ENCODE peak calls at places on chromosomes 13 and 19, in seven cellular contexts. I is GOT3; D is T follicular helper cell; P is HCT116; J is T-helper 2 cell; O is activated CD4-positive, CD25-positive, alpha-beta regulatory T cell; H is mucosa of descending colon. B is an unnamed sample.

GRCh38 chr19:16882146-16882545 is 6.7 kb upstream of the F2RL3 start:
- DNase-seq in J (no peak), P (peak), O (no peak), I (no peak), H (no peak), D (no peak), B (no peak)

GRCh38 chr13:31980842-31981241 is 50.7 kb upstream of the FRY start:
- DNase-seq in J (no peak), H (no peak), O (no peak), D (no peak), I (no peak), P (no peak), B (no peak)

GRCh38 chr19:48445256-48445605 is 552 bp upstream of the GRWD1 start:
- DNase-seq in P (peak), I (no peak), O (no peak), J (no peak), H (no peak), D (no peak), B (peak)

GRCh38 chr13:39317284-39317683 is 279.0 kb downstream of the NHLRC3 start:
- DNase-seq in H (peak), I (no peak), D (no peak), O (no peak), P (no peak), J (no peak), B (peak)

GRCh38 chr13:20939662-20940061 is 37.1 kb upstream of the XPO4 start:
- DNase-seq in D (no peak), I (no peak), J (no peak), O (no peak), P (no peak), H (no peak), B (no peak)

GRCh38 chr19:31427857-31428256 is 78.6 kb upstream of the TSHZ3 start:
- DNase-seq in H (no peak), J (no peak), D (no peak), P (no peak), I (no peak), O (no peak), B (no peak)

GRCh38 chr13:71801781-71802180 is 65.2 kb downstream of the DACH1 start:
- DNase-seq in O (no peak), I (no peak), D (no peak), J (no peak), P (no peak), H (no peak), B (no peak)

GRCh38 chr19:7788178-7788932 is 25.3 kb downstream of the CLEC4M start:
- DNase-seq in O (no peak), P (no peak), J (no peak), I (no peak), H (no peak), D (no peak), B (no peak)

GRCh38 chr19:4547303-4548237 is 7.7 kb upstream of the LRG1 start:
- DNase-seq in I (no peak), D (no peak), J (no peak), P (no peak), O (no peak), H (no peak), B (no peak)

GRCh38 chr19:31943305-31943704 is 402.1 kb upstream of the ZNF507 start:
- DNase-seq in H (no peak), J (no peak), D (no peak), P (no peak), I (no peak), O (no peak), B (no peak)

GRCh38 chr13:41668130-41668757 is 210.9 kb downstream of the RGCC start:
- DNase-seq in O (no peak), P (peak), D (peak), I (no peak), J (no peak), H (peak), B (peak)

GRCh38 chr13:19117913-19118739 is 63.5 kb downstream of the TUBA3C start:
- DNase-seq in D (no peak), I (no peak), H (no peak), P (no peak), J (no peak), O (no peak), B (no peak)

GRCh38 chr13:113016526-113017295 is 47.7 kb downstream of the MCF2L start:
- DNase-seq in P (no peak), J (no peak), I (no peak), O (no peak), D (no peak), H (no peak), B (no peak)

GRCh38 chr19:58387338-58388174 is 487 bp downstream of the RPS5 start:
- DNase-seq in D (no peak), I (no peak), H (no peak), P (no peak), J (no peak), O (no peak), B (no peak)

GRCh38 chr19:34475975-34476594 is 5.5 kb upstream of the WTIP start:
- DNase-seq in J (no peak), O (no peak), H (no peak), I (no peak), P (no peak), D (no peak), B (no peak)

GRCh38 chr19:10766681-10767201 is 48.9 kb downstream of the DNM2 start:
- DNase-seq in I (no peak), D (no peak), P (no peak), J (no peak), H (no peak), O (no peak), B (no peak)

GRCh38 chr13:72728290-72728605 is 525 bp downstream of the BORA start:
- DNase-seq in H (no peak), P (no peak), D (no peak), O (no peak), J (no peak), I (no peak), B (no peak)

GRCh38 chr13:89628567-89628966 is 1718.9 kb upstream of the MIR17HG start:
- DNase-seq in I (no peak), P (no peak), D (no peak), O (no peak), J (no peak), H (no peak), B (no peak)

GRCh38 chr13:19178901-19179593 is 2.6 kb downstream of the TUBA3C start:
- DNase-seq in I (no peak), J (no peak), O (no peak), H (no peak), P (no peak), D (no peak), B (no peak)

GRCh38 chr19:40594251-40594650 is 6.9 kb upstream of the LTBP4 start:
- DNase-seq in H (no peak), D (no peak), O (no peak), I (no peak), P (no peak), J (no peak), B (no peak)

GRCh38 chr13:49148405-49148804 is 71.7 kb upstream of the MLNR start:
- DNase-seq in I (no peak), J (no peak), D (no peak), P (no peak), O (no peak), H (no peak), B (no peak)

GRCh38 chr13:40370662-40371061 is 295.8 kb downstream of the FOXO1 start:
- DNase-seq in P (no peak), J (no peak), I (no peak), D (no peak), O (no peak), H (no peak), B (no peak)

GRCh38 chr19:14072535-14073231 is at the start of gene MISP3:
- DNase-seq in H (peak), P (no peak), J (no peak), I (no peak), O (no peak), D (no peak), B (no peak)

GRCh38 chr13:101307181-101307701 is 109.1 kb downstream of the NALCN start:
- DNase-seq in D (no peak), J (no peak), H (no peak), O (no peak), P (no peak), I (no peak), B (peak)

GRCh38 chr13:94858856-94859811 is 146.8 kb upstream of the SOX21 start:
- DNase-seq in D (no peak), J (no peak), H (peak), O (no peak), I (no peak), P (no peak), B (no peak)

GRCh38 chr13:69856331-69856730 is 251.3 kb upstream of the ATXN8OS start:
- DNase-seq in I (no peak), D (no peak), P (no peak), O (no peak), J (no peak), H (no peak), B (no peak)

GRCh38 chr13:40387775-40388174 is 278.7 kb downstream of the FOXO1 start:
- DNase-seq in H (no peak), O (no peak), J (no peak), I (no peak), P (no peak), D (no peak), B (no peak)

GRCh38 chr19:7861619-7862412 is 12.4 kb downstream of the PRR36 start:
- DNase-seq in D (no peak), H (no peak), J (no peak), O (no peak), I (no peak), P (no peak), B (no peak)

GRCh38 chr19:58439576-58440554 is at the start of gene ZNF132:
- DNase-seq in P (no peak), J (peak), D (peak), I (peak), O (peak), H (peak), B (peak)

GRCh38 chr19:16463341-16463990 is 8.3 kb downstream of the EPS15L1 start:
- DNase-seq in J (no peak), D (no peak), I (no peak), O (no peak), P (no peak), H (no peak), B (no peak)

GRCh38 chr13:108609353-108609752 is 20.1 kb upstream of the MYO16 start:
- DNase-seq in J (no peak), I (no peak), P (peak), D (no peak), H (no peak), O (no peak), B (peak)

GRCh38 chr19:9566729-9567128 is 17.6 kb downstream of the ZNF121 start:
- DNase-seq in O (no peak), J (no peak), I (no peak), D (no peak), P (no peak), H (no peak), B (no peak)

GRCh38 chr13:57633141-57633949 is 1.8 kb downstream of the PCDH17 start:
- DNase-seq in I (no peak), O (no peak), H (no peak), J (no peak), D (no peak), P (no peak), B (no peak)

GRCh38 chr13:32019612-32020233 is 11.9 kb upstream of the FRY start:
- DNase-seq in I (no peak), D (no peak), P (peak), J (no peak), H (peak), O (no peak), B (peak)

GRCh38 chr19:29404015-29404414 is 121.8 kb upstream of the VSTM2B start:
- DNase-seq in O (no peak), P (no peak), H (no peak), J (no peak), I (no peak), D (no peak), B (no peak)

GRCh38 chr13:97951376-97951775 is 2.1 kb upstream of the IPO5 start:
- DNase-seq in I (no peak), J (no peak), P (no peak), D (no peak), H (no peak), O (no peak), B (no peak)

GRCh38 chr19:50972795-50973376 is 3.5 kb upstream of the KLK6 start:
- DNase-seq in O (no peak), H (no peak), I (no peak), J (no peak), P (peak), D (no peak), B (no peak)

GRCh38 chr19:55257461-55258411 is 1.1 kb downstream of the PPP6R1 start:
- DNase-seq in H (peak), O (no peak), I (no peak), J (no peak), D (no peak), P (no peak), B (no peak)